ENCODE peak calls at places on chromosomes 12 and 14, in eight cellular contexts. One of them, this sample, is unnamed.

GRCh38 chr12:98446716-98447115 is 68.7 kb upstream of the TMPO start:
- DNase-seq in activated B cell treated with CpG ODN at 0.5 μM for 24 hours: no peak
- DNase-seq in epithelial cell of proximal tubule: no peak
- DNase-seq in PC-3: no peak
- DNase-seq in glutamatergic neuron: no peak
- DNase-seq in transverse colon: no peak
- DNase-seq in gastrocnemius medialis: no peak
- DNase-seq in right lobe of liver: no peak
- DNase-seq in this sample: no peak

GRCh38 chr12:31004666-31005065 is 69.0 kb upstream of the DDX11 start:
- DNase-seq in activated B cell treated with CpG ODN at 0.5 μM for 24 hours: no peak
- DNase-seq in epithelial cell of proximal tubule: no peak
- DNase-seq in PC-3: no peak
- DNase-seq in glutamatergic neuron: no peak
- DNase-seq in transverse colon: no peak
- DNase-seq in gastrocnemius medialis: no peak
- DNase-seq in right lobe of liver: peak; percentile 27
- DNase-seq in this sample: no peak

GRCh38 chr14:92323031-92323915 is at the start of gene SLC24A4:
- DNase-seq in activated B cell treated with CpG ODN at 0.5 μM for 24 hours: no peak
- DNase-seq in epithelial cell of proximal tubule: no peak
- DNase-seq in PC-3: no peak
- DNase-seq in glutamatergic neuron: peak; percentile 65
- DNase-seq in transverse colon: no peak
- DNase-seq in gastrocnemius medialis: no peak
- DNase-seq in right lobe of liver: no peak
- DNase-seq in this sample: no peak

GRCh38 chr14:60649815-60650381 is 621 bp upstream of the SIX1 start:
- DNase-seq in activated B cell treated with CpG ODN at 0.5 μM for 24 hours: no peak
- DNase-seq in epithelial cell of proximal tubule: no peak
- DNase-seq in PC-3: peak; percentile 62
- DNase-seq in glutamatergic neuron: peak; percentile 34
- DNase-seq in transverse colon: no peak
- DNase-seq in gastrocnemius medialis: peak; percentile 70
- DNase-seq in right lobe of liver: no peak
- DNase-seq in this sample: no peak

GRCh38 chr12:115341442-115341841 is 657.5 kb upstream of the TBX3 start:
- DNase-seq in activated B cell treated with CpG ODN at 0.5 μM for 24 hours: no peak
- DNase-seq in epithelial cell of proximal tubule: peak; percentile 99
- DNase-seq in PC-3: peak; percentile 99
- DNase-seq in glutamatergic neuron: no peak
- DNase-seq in transverse colon: peak; percentile 59
- DNase-seq in gastrocnemius medialis: peak; percentile 82
- DNase-seq in right lobe of liver: no peak
- DNase-seq in this sample: peak; percentile 94

GRCh38 chr14:90755661-90756304 is 60.4 kb downstream of the TTC7B start:
- DNase-seq in activated B cell treated with CpG ODN at 0.5 μM for 24 hours: no peak
- DNase-seq in epithelial cell of proximal tubule: no peak
- DNase-seq in PC-3: peak; percentile 40
- DNase-seq in glutamatergic neuron: no peak
- DNase-seq in transverse colon: no peak
- DNase-seq in gastrocnemius medialis: no peak
- DNase-seq in right lobe of liver: no peak
- DNase-seq in this sample: no peak

GRCh38 chr12:94386422-94386821 is 73.2 kb downstream of the CEP83 start:
- DNase-seq in activated B cell treated with CpG ODN at 0.5 μM for 24 hours: no peak
- DNase-seq in epithelial cell of proximal tubule: no peak
- DNase-seq in PC-3: no peak
- DNase-seq in glutamatergic neuron: no peak
- DNase-seq in transverse colon: no peak
- DNase-seq in gastrocnemius medialis: no peak
- DNase-seq in right lobe of liver: no peak
- DNase-seq in this sample: peak; percentile 0

GRCh38 chr12:111099186-111099585 is 178.8 kb upstream of the MYL2 start:
- DNase-seq in activated B cell treated with CpG ODN at 0.5 μM for 24 hours: no peak
- DNase-seq in epithelial cell of proximal tubule: no peak
- DNase-seq in PC-3: no peak
- DNase-seq in glutamatergic neuron: no peak
- DNase-seq in transverse colon: no peak
- DNase-seq in gastrocnemius medialis: no peak
- DNase-seq in right lobe of liver: no peak
- DNase-seq in this sample: no peak

GRCh38 chr14:34650786-34651584 is 21.0 kb upstream of the SNX6 start:
- DNase-seq in activated B cell treated with CpG ODN at 0.5 μM for 24 hours: no peak
- DNase-seq in epithelial cell of proximal tubule: peak; percentile 98
- DNase-seq in PC-3: peak; percentile 88
- DNase-seq in glutamatergic neuron: no peak
- DNase-seq in transverse colon: no peak
- DNase-seq in gastrocnemius medialis: peak; percentile 20
- DNase-seq in right lobe of liver: no peak
- DNase-seq in this sample: peak; percentile 96

GRCh38 chr12:57838594-57839302 is 7.8 kb downstream of the CTDSP2 start:
- DNase-seq in activated B cell treated with CpG ODN at 0.5 μM for 24 hours: no peak
- DNase-seq in epithelial cell of proximal tubule: no peak
- DNase-seq in PC-3: no peak
- DNase-seq in glutamatergic neuron: no peak
- DNase-seq in transverse colon: no peak
- DNase-seq in gastrocnemius medialis: no peak
- DNase-seq in right lobe of liver: no peak
- DNase-seq in this sample: no peak
- TF ChIP-seq CTCF in activated B cell treated with CpG ODN at 0.5 μM for 24 hours: no peak
- TF ChIP-seq CTCF in epithelial cell of proximal tubule: no peak
- TF ChIP-seq CTCF in PC-3: no peak
- TF ChIP-seq CTCF in glutamatergic neuron: no peak
- TF ChIP-seq CTCF in transverse colon: no peak
- TF ChIP-seq CTCF in gastrocnemius medialis: no peak
- TF ChIP-seq CTCF in right lobe of liver: no peak
- TF ChIP-seq CTCF in this sample: no peak

DNA sequence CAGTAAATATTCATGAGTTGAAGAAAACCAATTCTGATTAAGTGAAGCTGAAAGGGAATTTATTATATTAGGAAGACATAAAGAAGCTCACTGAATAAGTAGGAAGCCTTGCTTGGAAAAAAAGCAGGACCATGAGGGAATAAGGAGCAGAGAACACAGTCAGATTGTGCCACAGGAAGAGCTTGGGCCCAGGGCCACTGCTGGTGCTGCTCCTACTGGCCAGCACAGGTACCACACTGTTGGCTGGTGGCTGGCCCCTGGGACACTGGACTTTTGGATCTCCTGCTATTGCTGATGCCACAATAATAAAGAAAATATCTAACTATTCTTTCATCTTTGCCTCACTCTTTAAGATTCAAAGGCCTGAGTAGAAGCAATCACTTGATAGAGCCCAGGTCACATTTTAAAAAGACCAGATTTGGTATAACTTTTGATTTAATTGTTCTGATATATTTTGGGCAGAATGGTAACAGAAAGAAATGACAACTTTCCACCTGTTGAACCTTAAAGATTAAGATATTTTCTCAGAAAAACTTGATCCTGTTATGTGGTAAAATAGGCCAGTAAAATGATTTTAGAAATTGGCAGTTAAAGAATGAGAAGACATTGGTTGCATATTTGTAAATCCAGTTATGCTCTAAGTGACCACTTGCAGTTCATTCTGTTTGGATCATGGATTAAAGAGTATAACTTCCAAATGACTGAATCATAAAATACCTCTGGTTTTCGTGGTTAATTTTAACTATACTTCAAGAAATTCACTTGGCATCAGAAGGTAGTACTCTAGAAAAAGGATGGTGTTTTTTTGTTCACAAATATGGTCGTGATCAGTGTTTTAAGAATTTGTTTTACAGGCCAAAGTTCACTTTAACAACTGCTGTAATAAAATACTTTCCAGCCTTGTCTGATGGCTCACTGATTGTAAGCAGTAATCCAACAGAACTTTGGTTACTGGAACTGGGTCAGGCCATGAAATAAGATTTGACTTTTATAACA is 68.3 kb downstream of the DERA start:
- DNase-seq in activated B cell treated with CpG ODN at 0.5 μM for 24 hours: no peak
- DNase-seq in epithelial cell of proximal tubule: peak; percentile 93
- DNase-seq in PC-3: peak; percentile 60
- DNase-seq in glutamatergic neuron: no peak
- DNase-seq in transverse colon: peak; percentile 43
- DNase-seq in gastrocnemius medialis: no peak
- DNase-seq in right lobe of liver: no peak
- DNase-seq in this sample: peak; percentile 74
- TF ChIP-seq CTCF in activated B cell treated with CpG ODN at 0.5 μM for 24 hours: no peak
- TF ChIP-seq CTCF in epithelial cell of proximal tubule: peak; percentile 67
- TF ChIP-seq CTCF in PC-3: peak; percentile 62
- TF ChIP-seq CTCF in glutamatergic neuron: peak; percentile 62
- TF ChIP-seq CTCF in transverse colon: peak; percentile 47
- TF ChIP-seq CTCF in gastrocnemius medialis: no peak
- TF ChIP-seq CTCF in right lobe of liver: peak; percentile 21
- TF ChIP-seq CTCF in this sample: peak; percentile 40

GRCh38 chr12:122681814-122682213 is 21.3 kb downstream of the HCAR2 start:
- DNase-seq in activated B cell treated with CpG ODN at 0.5 μM for 24 hours: no peak
- DNase-seq in epithelial cell of proximal tubule: no peak
- DNase-seq in PC-3: no peak
- DNase-seq in glutamatergic neuron: no peak
- DNase-seq in transverse colon: no peak
- DNase-seq in gastrocnemius medialis: no peak
- DNase-seq in right lobe of liver: no peak
- DNase-seq in this sample: peak; percentile 38

GRCh38 chr12:122684297-122684696 is 18.9 kb downstream of the HCAR2 start:
- DNase-seq in activated B cell treated with CpG ODN at 0.5 μM for 24 hours: no peak
- DNase-seq in epithelial cell of proximal tubule: no peak
- DNase-seq in PC-3: no peak
- DNase-seq in glutamatergic neuron: no peak
- DNase-seq in transverse colon: no peak
- DNase-seq in gastrocnemius medialis: no peak
- DNase-seq in right lobe of liver: no peak
- DNase-seq in this sample: no peak

GRCh38 chr12:122688291-122688690 is 14.9 kb downstream of the HCAR2 start:
- DNase-seq in activated B cell treated with CpG ODN at 0.5 μM for 24 hours: no peak
- DNase-seq in epithelial cell of proximal tubule: no peak
- DNase-seq in PC-3: no peak
- DNase-seq in glutamatergic neuron: no peak
- DNase-seq in transverse colon: no peak
- DNase-seq in gastrocnemius medialis: no peak
- DNase-seq in right lobe of liver: no peak
- DNase-seq in this sample: no peak

GRCh38 chr12:122687091-122687490 is 16.1 kb downstream of the HCAR2 start:
- DNase-seq in activated B cell treated with CpG ODN at 0.5 μM for 24 hours: no peak
- DNase-seq in epithelial cell of proximal tubule: no peak
- DNase-seq in PC-3: peak; percentile 34
- DNase-seq in glutamatergic neuron: no peak
- DNase-seq in transverse colon: peak; percentile 48
- DNase-seq in gastrocnemius medialis: no peak
- DNase-seq in right lobe of liver: no peak
- DNase-seq in this sample: no peak

DNA sequence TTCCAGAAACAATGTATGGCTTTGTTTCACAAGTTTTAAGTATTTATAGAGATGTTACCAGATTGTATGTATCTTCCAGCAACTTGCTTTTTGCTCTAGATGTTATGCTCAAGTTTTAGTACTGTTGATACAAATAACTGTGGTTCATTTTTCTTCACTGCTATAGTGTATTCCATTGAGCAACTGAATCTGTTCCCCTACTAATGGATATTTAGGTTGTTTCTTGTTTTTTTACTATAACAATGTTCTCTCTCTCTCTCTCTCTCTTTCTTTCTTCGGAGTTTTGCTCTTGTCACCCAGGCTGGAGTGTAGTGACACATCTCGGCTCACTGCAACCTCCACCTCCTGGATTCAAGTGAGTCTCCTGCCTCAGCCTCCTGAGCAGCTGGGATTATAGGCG is 16.6 kb downstream of the HCAR2 start:
- DNase-seq in activated B cell treated with CpG ODN at 0.5 μM for 24 hours: no peak
- DNase-seq in epithelial cell of proximal tubule: no peak
- DNase-seq in PC-3: no peak
- DNase-seq in glutamatergic neuron: no peak
- DNase-seq in transverse colon: no peak
- DNase-seq in gastrocnemius medialis: no peak
- DNase-seq in right lobe of liver: no peak
- DNase-seq in this sample: no peak
- TF ChIP-seq CTCF in activated B cell treated with CpG ODN at 0.5 μM for 24 hours: no peak
- TF ChIP-seq CTCF in epithelial cell of proximal tubule: no peak
- TF ChIP-seq CTCF in PC-3: no peak
- TF ChIP-seq CTCF in glutamatergic neuron: no peak
- TF ChIP-seq CTCF in transverse colon: no peak
- TF ChIP-seq CTCF in gastrocnemius medialis: no peak
- TF ChIP-seq CTCF in right lobe of liver: no peak
- TF ChIP-seq CTCF in this sample: no peak

GRCh38 chr14:37566811-37567371 is 28.2 kb downstream of the FOXA1 start:
- DNase-seq in activated B cell treated with CpG ODN at 0.5 μM for 24 hours: no peak
- DNase-seq in epithelial cell of proximal tubule: no peak
- DNase-seq in PC-3: peak; percentile 98
- DNase-seq in glutamatergic neuron: no peak
- DNase-seq in transverse colon: no peak
- DNase-seq in gastrocnemius medialis: no peak
- DNase-seq in right lobe of liver: no peak
- DNase-seq in this sample: no peak

GRCh38 chr14:37563189-37563588 is 31.9 kb downstream of the FOXA1 start:
- DNase-seq in activated B cell treated with CpG ODN at 0.5 μM for 24 hours: no peak
- DNase-seq in epithelial cell of proximal tubule: no peak
- DNase-seq in PC-3: no peak
- DNase-seq in glutamatergic neuron: no peak
- DNase-seq in transverse colon: no peak
- DNase-seq in gastrocnemius medialis: no peak
- DNase-seq in right lobe of liver: no peak
- DNase-seq in this sample: no peak

GRCh38 chr14:37569729-37570128 is 25.3 kb downstream of the FOXA1 start:
- DNase-seq in activated B cell treated with CpG ODN at 0.5 μM for 24 hours: no peak
- DNase-seq in epithelial cell of proximal tubule: no peak
- DNase-seq in PC-3: no peak
- DNase-seq in glutamatergic neuron: no peak
- DNase-seq in transverse colon: no peak
- DNase-seq in gastrocnemius medialis: no peak
- DNase-seq in right lobe of liver: no peak
- DNase-seq in this sample: no peak

GRCh38 chr14:37571391-37571790 is 23.7 kb downstream of the FOXA1 start:
- DNase-seq in activated B cell treated with CpG ODN at 0.5 μM for 24 hours: no peak
- DNase-seq in epithelial cell of proximal tubule: no peak
- DNase-seq in PC-3: no peak
- DNase-seq in glutamatergic neuron: no peak
- DNase-seq in transverse colon: no peak
- DNase-seq in gastrocnemius medialis: no peak
- DNase-seq in right lobe of liver: no peak
- DNase-seq in this sample: no peak

GRCh38 chr14:37565550-37565949 is 29.5 kb downstream of the FOXA1 start:
- DNase-seq in activated B cell treated with CpG ODN at 0.5 μM for 24 hours: no peak
- DNase-seq in epithelial cell of proximal tubule: no peak
- DNase-seq in PC-3: peak; percentile 59
- DNase-seq in glutamatergic neuron: no peak
- DNase-seq in transverse colon: no peak
- DNase-seq in gastrocnemius medialis: no peak
- DNase-seq in right lobe of liver: no peak
- DNase-seq in this sample: no peak
- TF ChIP-seq CTCF in activated B cell treated with CpG ODN at 0.5 μM for 24 hours: no peak
- TF ChIP-seq CTCF in epithelial cell of proximal tubule: peak; percentile 54
- TF ChIP-seq CTCF in PC-3: peak; percentile 95
- TF ChIP-seq CTCF in glutamatergic neuron: peak; percentile 30
- TF ChIP-seq CTCF in transverse colon: peak; percentile 31
- TF ChIP-seq CTCF in gastrocnemius medialis: no peak
- TF ChIP-seq CTCF in right lobe of liver: peak; percentile 45
- TF ChIP-seq CTCF in this sample: peak; percentile 12

This sample was measured in AG09319.